ENCODE peak calls at places on chromosomes 13 and 19, in four cellular contexts. One of them, this sample, is unnamed.
A peak's percentile ranks its signal among the peaks of the same experiment; 100 is the strongest.

GRCh38 chr19:29819986-29820385 is 8.2 kb downstream of the CCNE1 start:
- DNase-seq in psoas muscle: no peak
- DNase-seq in brain microvascular endothelial cell: no peak
- DNase-seq in lung: no peak
- DNase-seq in this sample: no peak

GRCh38 chr19:23554548-23554947 is 132.5 kb downstream of the ZNF675 start:
- DNase-seq in psoas muscle: no peak
- DNase-seq in brain microvascular endothelial cell: no peak
- DNase-seq in lung: no peak
- DNase-seq in this sample: no peak

GRCh38 chr13:113766035-113766800 is 7.2 kb downstream of the TMEM255B start:
- DNase-seq in psoas muscle: no peak
- DNase-seq in brain microvascular endothelial cell: no peak
- DNase-seq in lung: no peak
- DNase-seq in this sample: no peak

GRCh38 chr19:29325241-29325975 is 112.5 kb upstream of the UQCRFS1 start:
- DNase-seq in psoas muscle: no peak
- DNase-seq in brain microvascular endothelial cell: no peak
- DNase-seq in lung: peak; percentile 13
- DNase-seq in this sample: no peak

GRCh38 chr13:62502606-62503005 is 1087.0 kb upstream of the PCDH20 start:
- DNase-seq in psoas muscle: no peak
- DNase-seq in brain microvascular endothelial cell: no peak
- DNase-seq in lung: no peak
- DNase-seq in this sample: no peak

GRCh38 chr13:26310003-26310402 is 56.1 kb downstream of the CDK8 start:
- DNase-seq in psoas muscle: no peak
- DNase-seq in brain microvascular endothelial cell: no peak
- DNase-seq in lung: no peak
- DNase-seq in this sample: no peak

GRCh38 chr13:25171517-25172302 is at the start of gene AMER2:
- DNase-seq in psoas muscle: no peak
- DNase-seq in brain microvascular endothelial cell: no peak
- DNase-seq in lung: no peak
- DNase-seq in this sample: no peak

GRCh38 chr13:80040219-80040976 is 300.5 kb downstream of the SPRY2 start:
- DNase-seq in psoas muscle: no peak
- DNase-seq in brain microvascular endothelial cell: peak; percentile 95
- DNase-seq in lung: no peak
- DNase-seq in this sample: no peak

GRCh38 chr13:97429681-97430081 is 4.3 kb upstream of the RAP2A start:
- DNase-seq in psoas muscle: no peak
- DNase-seq in brain microvascular endothelial cell: no peak
- DNase-seq in lung: no peak
- DNase-seq in this sample: no peak

GRCh38 chr13:43319617-43320444 is 296.4 kb downstream of the DNAJC15 start:
- DNase-seq in psoas muscle: no peak
- DNase-seq in brain microvascular endothelial cell: no peak
- DNase-seq in lung: no peak
- DNase-seq in this sample: no peak

GRCh38 chr19:15149704-15150103 is 42.5 kb downstream of the SYDE1 start:
- DNase-seq in psoas muscle: no peak
- DNase-seq in brain microvascular endothelial cell: no peak
- DNase-seq in lung: no peak
- DNase-seq in this sample: no peak
- TF ChIP-seq CTCF in psoas muscle: no peak
- TF ChIP-seq CTCF in brain microvascular endothelial cell: no peak
- TF ChIP-seq CTCF in lung: no peak
- TF ChIP-seq CTCF in this sample: no peak

GRCh38 chr13:110442946-110443632 is 118.4 kb downstream of the RAB20 start:
- DNase-seq in psoas muscle: no peak
- DNase-seq in brain microvascular endothelial cell: peak; percentile 50
- DNase-seq in lung: no peak
- DNase-seq in this sample: no peak

GRCh38 chr13:110445183-110445582 is 116.3 kb downstream of the RAB20 start:
- DNase-seq in psoas muscle: no peak
- DNase-seq in brain microvascular endothelial cell: no peak
- DNase-seq in lung: no peak
- DNase-seq in this sample: no peak

GRCh38 chr13:110443633-110444225 is 117.8 kb downstream of the RAB20 start:
- DNase-seq in psoas muscle: no peak
- DNase-seq in brain microvascular endothelial cell: no peak
- DNase-seq in lung: no peak
- DNase-seq in this sample: no peak

GRCh38 chr13:110445722-110446569 is 115.6 kb downstream of the RAB20 start:
- DNase-seq in psoas muscle: no peak
- DNase-seq in brain microvascular endothelial cell: no peak
- DNase-seq in lung: no peak
- DNase-seq in this sample: no peak

DNA sequence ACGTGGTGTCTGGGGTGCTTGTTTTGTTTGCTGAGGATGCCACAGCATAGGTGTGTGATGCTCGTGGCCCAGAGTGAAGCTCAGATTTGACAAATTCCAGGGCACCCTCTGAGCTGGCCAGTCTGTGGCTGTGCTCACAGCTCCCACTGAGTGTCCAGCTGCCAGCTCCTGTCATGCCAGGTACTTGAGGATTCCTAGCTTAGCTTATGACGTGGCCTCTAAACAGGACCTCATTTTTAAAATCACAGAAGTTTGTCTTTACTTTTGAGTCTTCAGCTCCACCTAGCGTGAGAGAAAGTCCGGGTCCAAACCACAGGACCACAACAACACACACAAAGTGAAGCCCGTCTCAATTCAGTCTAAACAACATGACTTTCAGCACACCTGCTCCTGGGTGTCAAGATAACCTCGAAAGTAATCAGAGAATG is 117.3 kb downstream of the RAB20 start:
- DNase-seq in psoas muscle: no peak
- DNase-seq in brain microvascular endothelial cell: peak; percentile 67
- DNase-seq in lung: no peak
- DNase-seq in this sample: no peak
- H3K4me3 ChIP-seq in psoas muscle: no peak overlapping the region
- H3K4me3 ChIP-seq in brain microvascular endothelial cell: no peak overlapping the region
- H3K4me3 ChIP-seq in lung: no peak overlapping the region
- H3K4me3 ChIP-seq in this sample: no peak overlapping the region

GRCh38 chr19:46571495-46571894 is 29.6 kb upstream of the CALM3 start:
- DNase-seq in psoas muscle: no peak
- DNase-seq in brain microvascular endothelial cell: peak; percentile 14
- DNase-seq in lung: no peak
- DNase-seq in this sample: no peak
- TF ChIP-seq CTCF in psoas muscle: no peak
- TF ChIP-seq CTCF in brain microvascular endothelial cell: peak; percentile 49
- TF ChIP-seq CTCF in lung: no peak
- TF ChIP-seq CTCF in this sample: peak; percentile 15

GRCh38 chr13:110559429-110559943 is 2.0 kb downstream of the RAB20 start:
- DNase-seq in psoas muscle: no peak
- DNase-seq in brain microvascular endothelial cell: peak; percentile 48
- DNase-seq in lung: peak; percentile 86
- DNase-seq in this sample: no peak
- H3K4me3 ChIP-seq in psoas muscle: peak overlapping the region; percentile 88
- H3K4me3 ChIP-seq in brain microvascular endothelial cell: no peak overlapping the region
- H3K4me3 ChIP-seq in lung: peak overlapping the region; percentile 11
- H3K4me3 ChIP-seq in this sample: peak overlapping the region; percentile 60

GRCh38 chr19:33473644-33474305 is 47.8 kb downstream of the PEPD start:
- DNase-seq in psoas muscle: no peak
- DNase-seq in brain microvascular endothelial cell: peak; percentile 45
- DNase-seq in lung: no peak
- DNase-seq in this sample: no peak

GRCh38 chr19:33481863-33482262 is 39.7 kb downstream of the PEPD start:
- DNase-seq in psoas muscle: no peak
- DNase-seq in brain microvascular endothelial cell: no peak
- DNase-seq in lung: no peak
- DNase-seq in this sample: no peak

GRCh38 chr19:33476151-33476707 is 45.4 kb downstream of the PEPD start:
- DNase-seq in psoas muscle: no peak
- DNase-seq in brain microvascular endothelial cell: no peak
- DNase-seq in lung: no peak
- DNase-seq in this sample: no peak

GRCh38 chr19:33482486-33482885 is 39.1 kb downstream of the PEPD start:
- DNase-seq in psoas muscle: no peak
- DNase-seq in brain microvascular endothelial cell: no peak
- DNase-seq in lung: no peak
- DNase-seq in this sample: no peak

GRCh38 chr19:33477781-33478180 is 43.8 kb downstream of the PEPD start:
- DNase-seq in psoas muscle: no peak
- DNase-seq in brain microvascular endothelial cell: peak; percentile 36
- DNase-seq in lung: no peak
- DNase-seq in this sample: no peak
- TF ChIP-seq CTCF in psoas muscle: no peak
- TF ChIP-seq CTCF in brain microvascular endothelial cell: no peak
- TF ChIP-seq CTCF in lung: no peak
- TF ChIP-seq CTCF in this sample: no peak

GRCh38 chr19:48720613-48721296 is 1.2 kb upstream of the MAMSTR start:
- DNase-seq in psoas muscle: peak; percentile 98
- DNase-seq in brain microvascular endothelial cell: peak; percentile 100
- DNase-seq in lung: peak; percentile 99
- DNase-seq in this sample: peak; percentile 91
- H3K4me3 ChIP-seq in psoas muscle: peak overlapping the region; percentile 78
- H3K4me3 ChIP-seq in brain microvascular endothelial cell: peak overlapping the region; percentile 71
- H3K4me3 ChIP-seq in lung: peak overlapping the region; percentile 43
- H3K4me3 ChIP-seq in this sample: peak overlapping the region; percentile 57

DNA sequence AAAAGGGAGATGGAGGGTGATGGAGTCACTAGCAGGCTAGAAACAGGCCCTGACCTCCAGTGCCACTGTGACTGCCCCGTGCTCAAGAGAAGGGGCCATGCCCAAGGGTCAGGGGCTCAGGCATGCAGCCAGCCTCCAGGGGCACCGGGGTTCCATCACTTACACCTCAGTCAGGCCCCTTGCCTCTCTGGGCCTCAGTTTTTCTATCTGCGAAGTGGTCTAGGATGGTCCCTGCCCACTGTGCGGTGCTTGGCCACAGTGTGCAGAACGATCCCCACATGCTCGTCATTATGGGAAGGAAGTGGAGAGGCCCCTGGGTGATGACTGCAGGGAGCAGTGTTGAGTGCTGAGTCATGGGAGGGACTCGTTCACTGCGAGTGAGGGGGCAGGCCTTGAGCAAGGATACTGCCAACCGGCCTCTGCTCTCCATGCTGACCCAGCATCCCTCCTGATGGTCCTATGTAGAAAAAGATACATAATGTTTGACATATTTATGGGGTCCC is 23.1 kb downstream of the TMED1 start:
- DNase-seq in psoas muscle: peak; percentile 65
- DNase-seq in brain microvascular endothelial cell: peak; percentile 93
- DNase-seq in lung: peak; percentile 51
- DNase-seq in this sample: no peak
- TF ChIP-seq CTCF in psoas muscle: no peak
- TF ChIP-seq CTCF in brain microvascular endothelial cell: peak; percentile 27
- TF ChIP-seq CTCF in lung: no peak
- TF ChIP-seq CTCF in this sample: no peak

DNA sequence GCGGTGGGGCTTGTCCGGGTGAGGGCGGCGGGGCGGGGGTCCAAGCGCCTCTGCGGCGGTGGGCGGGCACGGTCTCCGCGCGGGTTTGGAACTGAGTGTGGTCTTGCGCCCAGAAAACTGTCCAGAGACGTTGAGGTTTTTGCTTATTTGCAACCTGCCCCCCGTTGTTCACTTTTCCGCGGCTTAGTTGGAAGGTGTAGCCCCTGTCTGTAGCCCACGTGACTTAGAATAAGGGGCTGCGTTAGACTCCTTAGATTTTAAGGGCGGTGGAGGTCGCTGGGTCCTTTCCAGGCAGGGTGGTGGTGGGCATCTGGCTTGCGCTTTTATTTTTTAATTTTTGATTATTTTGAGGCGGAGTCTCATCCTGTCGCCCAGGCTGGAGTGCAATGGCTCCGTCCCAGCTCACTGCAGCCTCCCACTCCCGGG is 750 bp downstream of the RPS15 start:
- DNase-seq in psoas muscle: no peak
- DNase-seq in brain microvascular endothelial cell: no peak
- DNase-seq in lung: no peak
- DNase-seq in this sample: no peak
- H3K4me3 ChIP-seq in psoas muscle: peak overlapping the region; percentile 99
- H3K4me3 ChIP-seq in brain microvascular endothelial cell: peak overlapping the region; percentile 89
- H3K4me3 ChIP-seq in lung: peak overlapping the region; percentile 98
- H3K4me3 ChIP-seq in this sample: peak overlapping the region; percentile 91

This sample was measured in LNCaP clone FGC.